ENCODE peak calls at places on chromosome 3, in four cellular contexts. Q is kidney tubule cell, I is HTR-8/SVneo, W is AML-193. T is an unnamed sample.

GRCh38 chr3:149816986-149817385 is 4.0 kb downstream of the RNF13 start:
- DNase-seq in Q (peak; percentile 33), I (no peak), W (peak; percentile 96), T (no peak)

GRCh38 chr3:188205992-188206416 is 52.0 kb downstream of the LPP start:
- DNase-seq in Q (no peak), I (no peak), W (no peak), T (peak; percentile 75)

GRCh38 chr3:193826126-193826795 is 233.3 kb downstream of the OPA1 start:
- DNase-seq in Q (peak; percentile 90), I (peak; percentile 38), W (no peak), T (peak; percentile 80)

GRCh38 chr3:70774641-70775040 is 462.2 kb upstream of the MDFIC2 start:
- DNase-seq in Q (no peak), I (no peak), W (no peak), T (no peak)

GRCh38 chr3:66393486-66394260 is 107.1 kb downstream of the LRIG1 start:
- DNase-seq in Q (no peak), I (no peak), W (no peak), T (no peak)

GRCh38 chr3:190596341-190597285 is 82.7 kb downstream of the IL1RAP start:
- DNase-seq in Q (no peak), I (no peak), W (no peak), T (no peak)

GRCh38 chr3:184808021-184808420 is 3.9 kb upstream of the VPS8 start:
- DNase-seq in Q (no peak), I (no peak), W (no peak), T (no peak)

GRCh38 chr3:135918600-135918999 is 46.9 kb upstream of the PPP2R3A start:
- DNase-seq in Q (peak; percentile 68), I (peak; percentile 24), W (peak; percentile 39), T (peak; percentile 30)

GRCh38 chr3:138507524-138507923 is 73.1 kb downstream of the ESYT3 start:
- DNase-seq in Q (no peak), I (no peak), W (no peak), T (no peak)

GRCh38 chr3:10550705-10551104 is 45.3 kb upstream of the ATP2B2 start:
- DNase-seq in Q (no peak), I (no peak), W (no peak), T (no peak)

GRCh38 chr3:100368421-100368820 is 32.5 kb downstream of the TOMM70 start:
- DNase-seq in Q (no peak), I (no peak), W (no peak), T (no peak)

GRCh38 chr3:58585005-58585786 is 8.0 kb upstream of the FAM107A start:
- DNase-seq in Q (peak; percentile 81), I (peak; percentile 84), W (no peak), T (peak; percentile 58)

GRCh38 chr3:123085293-123085949 is 18.6 kb downstream of the PDIA5 start:
- DNase-seq in Q (no peak), I (no peak), W (no peak), T (peak; percentile 26)

GRCh38 chr3:119259821-119260220 is 19.1 kb upstream of the B4GALT4 start:
- DNase-seq in Q (no peak), I (no peak), W (no peak), T (no peak)

GRCh38 chr3:3586843-3587626 is 212.2 kb upstream of the LRRN1 start:
- DNase-seq in Q (no peak), I (no peak), W (no peak), T (no peak)

GRCh38 chr3:167811071-167811470 is 75.5 kb downstream of the SERPINI1 start:
- DNase-seq in Q (no peak), I (no peak), W (no peak), T (no peak)